ENCODE peak calls at places on chromosomes 4 and X, in five cellular contexts. One of them, this sample, is unnamed.

GRCh38 chr4:7190668-7191545 is 1.4 kb upstream of the SORCS2 start:
- DNase-seq in stimulated activated CD8-positive, alpha-beta memory T cell treated with anti-CD3 and anti-CD28 coated beads, Interleukin-7, amount 100 ng/mL, for 24 hours: no peak
- DNase-seq in AG08396: no peak
- DNase-seq in nephron progenitor cell: no peak
- DNase-seq in myocyte: no peak
- DNase-seq in this sample: no peak

GRCh38 chr4:40334591-40335507 is at the start of gene CHRNA9:
- DNase-seq in stimulated activated CD8-positive, alpha-beta memory T cell treated with anti-CD3 and anti-CD28 coated beads, Interleukin-7, amount 100 ng/mL, for 24 hours: no peak
- DNase-seq in AG08396: no peak
- DNase-seq in nephron progenitor cell: peak; percentile 50
- DNase-seq in myocyte: peak; percentile 37
- DNase-seq in this sample: peak; percentile 58

GRCh38 chr4:141047228-141047884 is 85.9 kb downstream of the RNF150 start:
- DNase-seq in stimulated activated CD8-positive, alpha-beta memory T cell treated with anti-CD3 and anti-CD28 coated beads, Interleukin-7, amount 100 ng/mL, for 24 hours: no peak
- DNase-seq in AG08396: no peak
- DNase-seq in nephron progenitor cell: no peak
- DNase-seq in myocyte: no peak
- DNase-seq in this sample: no peak

GRCh38 chrX:42751573-42751972 is 26.4 kb downstream of the PPP1R2C start:
- DNase-seq in stimulated activated CD8-positive, alpha-beta memory T cell treated with anti-CD3 and anti-CD28 coated beads, Interleukin-7, amount 100 ng/mL, for 24 hours: no peak
- DNase-seq in AG08396: no peak
- DNase-seq in nephron progenitor cell: no peak
- DNase-seq in myocyte: no peak
- DNase-seq in this sample: no peak

GRCh38 chr4:176034498-176034897 is 31.1 kb upstream of the WDR17 start:
- DNase-seq in stimulated activated CD8-positive, alpha-beta memory T cell treated with anti-CD3 and anti-CD28 coated beads, Interleukin-7, amount 100 ng/mL, for 24 hours: no peak
- DNase-seq in AG08396: no peak
- DNase-seq in nephron progenitor cell: peak; percentile 8
- DNase-seq in myocyte: peak; percentile 47
- DNase-seq in this sample: no peak

GRCh38 chr4:34664051-34664450 is 1580.3 kb downstream of the ARAP2 start:
- DNase-seq in stimulated activated CD8-positive, alpha-beta memory T cell treated with anti-CD3 and anti-CD28 coated beads, Interleukin-7, amount 100 ng/mL, for 24 hours: no peak
- DNase-seq in AG08396: no peak
- DNase-seq in nephron progenitor cell: no peak
- DNase-seq in myocyte: no peak
- DNase-seq in this sample: no peak

GRCh38 chr4:73053076-73053475 is 16.4 kb downstream of the COX18 start:
- DNase-seq in stimulated activated CD8-positive, alpha-beta memory T cell treated with anti-CD3 and anti-CD28 coated beads, Interleukin-7, amount 100 ng/mL, for 24 hours: no peak
- DNase-seq in AG08396: no peak
- DNase-seq in nephron progenitor cell: no peak
- DNase-seq in myocyte: no peak
- DNase-seq in this sample: no peak

GRCh38 chr4:114383055-114383454 is 215.6 kb upstream of the UGT8 start:
- DNase-seq in stimulated activated CD8-positive, alpha-beta memory T cell treated with anti-CD3 and anti-CD28 coated beads, Interleukin-7, amount 100 ng/mL, for 24 hours: no peak
- DNase-seq in AG08396: no peak
- DNase-seq in nephron progenitor cell: no peak
- DNase-seq in myocyte: no peak
- DNase-seq in this sample: no peak

GRCh38 chr4:13641084-13641483 is 13.6 kb upstream of the BOD1L1 start:
- DNase-seq in stimulated activated CD8-positive, alpha-beta memory T cell treated with anti-CD3 and anti-CD28 coated beads, Interleukin-7, amount 100 ng/mL, for 24 hours: no peak
- DNase-seq in AG08396: no peak
- DNase-seq in nephron progenitor cell: no peak
- DNase-seq in myocyte: no peak
- DNase-seq in this sample: no peak

GRCh38 chr4:60817609-60818008 is 382.5 kb upstream of the ADGRL3 start:
- DNase-seq in stimulated activated CD8-positive, alpha-beta memory T cell treated with anti-CD3 and anti-CD28 coated beads, Interleukin-7, amount 100 ng/mL, for 24 hours: no peak
- DNase-seq in AG08396: no peak
- DNase-seq in nephron progenitor cell: no peak
- DNase-seq in myocyte: no peak
- DNase-seq in this sample: no peak

GRCh38 chr4:78610546-78611214 is 59.1 kb downstream of the ANXA3 start:
- DNase-seq in stimulated activated CD8-positive, alpha-beta memory T cell treated with anti-CD3 and anti-CD28 coated beads, Interleukin-7, amount 100 ng/mL, for 24 hours: no peak
- DNase-seq in AG08396: no peak
- DNase-seq in nephron progenitor cell: no peak
- DNase-seq in myocyte: peak; percentile 43
- DNase-seq in this sample: no peak

GRCh38 chr4:138616775-138617174 is 374.6 kb upstream of the SLC7A11 start:
- DNase-seq in stimulated activated CD8-positive, alpha-beta memory T cell treated with anti-CD3 and anti-CD28 coated beads, Interleukin-7, amount 100 ng/mL, for 24 hours: no peak
- DNase-seq in AG08396: no peak
- DNase-seq in nephron progenitor cell: no peak
- DNase-seq in myocyte: no peak
- DNase-seq in this sample: no peak

GRCh38 chrX:47129879-47130358 is 14.6 kb downstream of the NDUFB11 start:
- DNase-seq in stimulated activated CD8-positive, alpha-beta memory T cell treated with anti-CD3 and anti-CD28 coated beads, Interleukin-7, amount 100 ng/mL, for 24 hours: no peak
- DNase-seq in AG08396: no peak
- DNase-seq in nephron progenitor cell: no peak
- DNase-seq in myocyte: peak; percentile 8
- DNase-seq in this sample: peak; percentile 20

GRCh38 chrX:23008431-23009099 is 8.8 kb downstream of the DDX53 start:
- DNase-seq in stimulated activated CD8-positive, alpha-beta memory T cell treated with anti-CD3 and anti-CD28 coated beads, Interleukin-7, amount 100 ng/mL, for 24 hours: no peak
- DNase-seq in AG08396: peak; percentile 8
- DNase-seq in nephron progenitor cell: no peak
- DNase-seq in myocyte: peak; percentile 30
- DNase-seq in this sample: peak; percentile 43

GRCh38 chr4:142331646-142332045 is 514.5 kb downstream of the INPP4B start:
- DNase-seq in stimulated activated CD8-positive, alpha-beta memory T cell treated with anti-CD3 and anti-CD28 coated beads, Interleukin-7, amount 100 ng/mL, for 24 hours: no peak
- DNase-seq in AG08396: peak; percentile 15
- DNase-seq in nephron progenitor cell: no peak
- DNase-seq in myocyte: peak; percentile 73
- DNase-seq in this sample: no peak